ENCODE peak calls at places on chromosomes 4 and X, in eight cellular contexts. L, R, A, D, W, Q, G and P are unnamed samples.
A peak's percentile ranks its signal among the peaks of the same experiment; 100 is the strongest.

GRCh38 chrX:18549643-18550042 is 122.3 kb downstream of the RS1 start:
- DNase-seq in L (peak; percentile 1), R (no peak), A (no peak), D (no peak), W (no peak), Q (no peak), G (no peak), P (no peak)

GRCh38 chrX:16140448-16140847 is 17.1 kb downstream of the GRPR start:
- DNase-seq in L (no peak), R (no peak), A (no peak), D (no peak), W (no peak), Q (no peak), G (no peak), P (no peak)

GRCh38 chrX:789096-789495 is 158.5 kb downstream of the SHOX start:
- DNase-seq in L (no peak), R (no peak), A (no peak), D (no peak), W (no peak), Q (no peak), G (no peak), P (no peak)

GRCh38 chr4:71026086-71026485 is 32.6 kb downstream of the DCK start:
- DNase-seq in L (peak; percentile 50), R (no peak), A (no peak), D (no peak), W (peak; percentile 36), Q (peak; percentile 83), G (peak; percentile 73), P (no peak)

GRCh38 chrX:31993635-31994034 is 921.8 kb upstream of the FTHL17 start:
- DNase-seq in L (no peak), R (no peak), A (no peak), D (no peak), W (no peak), Q (no peak), G (no peak), P (no peak)

GRCh38 chrX:38732866-38733265 is 68.4 kb upstream of the MID1IP1 start:
- DNase-seq in L (no peak), R (no peak), A (no peak), D (no peak), W (no peak), Q (no peak), G (no peak), P (no peak)

GRCh38 chr4:101205878-101206277 is 141.4 kb downstream of the PPP3CA start:
- DNase-seq in L (no peak), R (no peak), A (no peak), D (no peak), W (no peak), Q (peak; percentile 63), G (peak; percentile 47), P (no peak)

GRCh38 chr4:182904271-182904761 is 12.9 kb downstream of the DCTD start:
- DNase-seq in L (no peak), R (no peak), A (no peak), D (no peak), W (peak; percentile 27), Q (no peak), G (no peak), P (no peak)

GRCh38 chr4:139331185-139331584 is 28.9 kb upstream of the NDUFC1 start:
- DNase-seq in L (no peak), R (no peak), A (no peak), D (no peak), W (no peak), Q (no peak), G (no peak), P (no peak)

GRCh38 chr4:3291969-3292570 is 751 bp upstream of the RGS12 start:
- DNase-seq in L (peak; percentile 65), R (peak; percentile 49), A (peak; percentile 39), D (peak; percentile 61), W (peak; percentile 44), Q (peak; percentile 16), G (peak; percentile 18), P (peak; percentile 36)

GRCh38 chrX:10401239-10401638 is 219.1 kb downstream of the MID1 start:
- DNase-seq in L (no peak), R (no peak), A (no peak), D (no peak), W (no peak), Q (no peak), G (no peak), P (no peak)

GRCh38 chr4:98514930-98515809 is 143.2 kb downstream of the TSPAN5 start:
- DNase-seq in L (no peak), R (no peak), A (no peak), D (no peak), W (no peak), Q (no peak), G (no peak), P (no peak)

GRCh38 chr4:187256897-187257296 is 533.2 kb upstream of the FAT1 start:
- DNase-seq in L (no peak), R (no peak), A (no peak), D (no peak), W (no peak), Q (no peak), G (no peak), P (no peak)

GRCh38 chrX:31117195-31117594 is 45.4 kb upstream of the FTHL17 start:
- DNase-seq in L (no peak), R (no peak), A (no peak), D (no peak), W (no peak), Q (no peak), G (no peak), P (no peak)

GRCh38 chr4:183797445-183798248 is 107.5 kb upstream of the STOX2 start:
- DNase-seq in L (peak; percentile 53), R (no peak), A (peak; percentile 54), D (peak; percentile 42), W (peak; percentile 35), Q (peak; percentile 19), G (peak; percentile 3), P (peak; percentile 47)

GRCh38 chr4:83855044-83855443 is 319.1 kb downstream of the GPAT3 start:
- DNase-seq in L (no peak), R (no peak), A (no peak), D (no peak), W (no peak), Q (peak; percentile 87), G (peak; percentile 96), P (no peak)

GRCh38 chr4:102553982-102554381 is 52.8 kb downstream of the NFKB1 start:
- DNase-seq in L (no peak), R (no peak), A (no peak), D (no peak), W (no peak), Q (peak; percentile 34), G (no peak), P (no peak)

GRCh38 chrX:154296731-154297130 is 1.1 kb downstream of the TKTL1 start:
- DNase-seq in L (no peak), R (no peak), A (no peak), D (no peak), W (no peak), Q (no peak), G (no peak), P (no peak)

GRCh38 chr4:37762294-37763163 is 64.0 kb upstream of the PGM2 start:
- DNase-seq in L (no peak), R (peak; percentile 23), A (no peak), D (no peak), W (peak; percentile 40), Q (peak; percentile 77), G (peak; percentile 18), P (peak; percentile 9)

GRCh38 chrX:118207831-118208453 is 91.3 kb upstream of the KLHL13 start:
- DNase-seq in L (no peak), R (no peak), A (no peak), D (no peak), W (no peak), Q (no peak), G (no peak), P (no peak)

GRCh38 chrX:21374163-21374993 is at the start of gene CNKSR2:
- DNase-seq in L (peak; percentile 78), R (peak; percentile 89), A (peak; percentile 94), D (peak; percentile 61), W (peak; percentile 54), Q (peak; percentile 2), G (peak; percentile 3), P (peak; percentile 81)

GRCh38 chrX:15016051-15016450 is 142.8 kb downstream of the MOSPD2 start:
- DNase-seq in L (no peak), R (no peak), A (no peak), D (no peak), W (no peak), Q (no peak), G (no peak), P (no peak)

GRCh38 chr4:133484287-133484686 is 335.2 kb downstream of the PCDH10 start:
- DNase-seq in L (no peak), R (no peak), A (no peak), D (no peak), W (no peak), Q (no peak), G (no peak), P (no peak)

GRCh38 chr4:133483600-133484246 is 334.6 kb downstream of the PCDH10 start:
- DNase-seq in L (peak; percentile 31), R (no peak), A (no peak), D (peak; percentile 17), W (peak; percentile 24), Q (peak; percentile 83), G (peak; percentile 32), P (no peak)
- TF ChIP-seq CTCF in L (peak; percentile 58), R (no peak), A (peak; percentile 62), D (no peak), W (peak; percentile 35), Q (peak; percentile 72), G (peak; percentile 39), P (peak; percentile 64)

GRCh38 chrX:11557120-11557519 is 108.6 kb downstream of the ARHGAP6 start:
- DNase-seq in L (no peak), R (no peak), A (no peak), D (no peak), W (no peak), Q (peak; percentile 68), G (peak; percentile 74), P (no peak)

GRCh38 chrX:11562570-11562969 is 103.2 kb downstream of the ARHGAP6 start:
- DNase-seq in L (no peak), R (no peak), A (no peak), D (no peak), W (no peak), Q (no peak), G (no peak), P (no peak)

GRCh38 chrX:11555759-11556158 is 110.0 kb downstream of the ARHGAP6 start:
- DNase-seq in L (no peak), R (no peak), A (no peak), D (no peak), W (no peak), Q (peak; percentile 26), G (peak; percentile 31), P (no peak)

GRCh38 chrX:11553594-11553993 is 112.1 kb downstream of the ARHGAP6 start:
- DNase-seq in L (no peak), R (no peak), A (no peak), D (no peak), W (no peak), Q (no peak), G (no peak), P (no peak)

GRCh38 chrX:11558972-11559371 is 106.7 kb downstream of the ARHGAP6 start:
- DNase-seq in L (no peak), R (peak; percentile 41), A (no peak), D (peak; percentile 11), W (no peak), Q (no peak), G (no peak), P (no peak)
- TF ChIP-seq CTCF in L (peak; percentile 23), R (peak; percentile 64), A (peak; percentile 44), D (peak; percentile 52), W (peak; percentile 8), Q (peak; percentile 43), G (peak; percentile 45), P (peak; percentile 49)

GRCh38 chr4:180757927-180758326 is 1485.3 kb upstream of the TENM3 start:
- DNase-seq in L (no peak), R (no peak), A (no peak), D (no peak), W (no peak), Q (no peak), G (no peak), P (no peak)
- TF ChIP-seq CTCF in L (no peak), R (no peak), A (no peak), D (peak; percentile 36), W (no peak), Q (no peak), G (no peak), P (no peak)

GRCh38 chr4:75844151-75844662 is 58.0 kb downstream of the PPEF2 start:
- DNase-seq in L (no peak), R (no peak), A (no peak), D (no peak), W (peak; percentile 36), Q (peak; percentile 96), G (peak; percentile 98), P (no peak)
- TF ChIP-seq CTCF in L (no peak), R (no peak), A (no peak), D (no peak), W (no peak), Q (no peak), G (no peak), P (no peak)